ENCODE peak calls at places on chromosomes 16 and 17, in four cellular contexts. One of them, this sample, is unnamed.

GRCh38 chr17:10198509-10199249 is at the start of gene GAS7:
- DNase-seq in amniotic stem cell: peak
- DNase-seq in RWPE1: no peak
- DNase-seq in activated CD4-positive, alpha-beta T cell treated with anti-CD3 and anti-CD28 coated beads, Interleukin-2, amount 50 U/mL, for 1 hour: peak
- DNase-seq in this sample: no peak

GRCh38 chr17:78803161-78803845 is 21.2 kb upstream of the CYTH1 start:
- DNase-seq in amniotic stem cell: no peak
- DNase-seq in activated CD4-positive, alpha-beta T cell treated with anti-CD3 and anti-CD28 coated beads, Interleukin-2, amount 50 U/mL, for 1 hour: no peak
- DNase-seq in RWPE1: no peak
- DNase-seq in this sample: no peak

GRCh38 chr16:27424772-27425498 is 23.0 kb downstream of the IL21R start:
- DNase-seq in amniotic stem cell: no peak
- DNase-seq in RWPE1: no peak
- DNase-seq in activated CD4-positive, alpha-beta T cell treated with anti-CD3 and anti-CD28 coated beads, Interleukin-2, amount 50 U/mL, for 1 hour: no peak
- DNase-seq in this sample: no peak

GRCh38 chr16:74738134-74738541 is 36.5 kb downstream of the FA2H start:
- DNase-seq in RWPE1: peak
- DNase-seq in activated CD4-positive, alpha-beta T cell treated with anti-CD3 and anti-CD28 coated beads, Interleukin-2, amount 50 U/mL, for 1 hour: no peak
- DNase-seq in amniotic stem cell: no peak
- DNase-seq in this sample: no peak

GRCh38 chr17:56699186-56699895 is 105.8 kb downstream of the NOG start:
- DNase-seq in RWPE1: peak
- DNase-seq in activated CD4-positive, alpha-beta T cell treated with anti-CD3 and anti-CD28 coated beads, Interleukin-2, amount 50 U/mL, for 1 hour: no peak
- DNase-seq in amniotic stem cell: peak
- DNase-seq in this sample: no peak

GRCh38 chr17:39699818-39700147 is at the start of gene ERBB2:
- DNase-seq in RWPE1: peak
- DNase-seq in activated CD4-positive, alpha-beta T cell treated with anti-CD3 and anti-CD28 coated beads, Interleukin-2, amount 50 U/mL, for 1 hour: no peak
- DNase-seq in amniotic stem cell: peak
- DNase-seq in this sample: no peak

GRCh38 chr17:40139566-40140058 is 725 bp upstream of the CASC3 start:
- DNase-seq in activated CD4-positive, alpha-beta T cell treated with anti-CD3 and anti-CD28 coated beads, Interleukin-2, amount 50 U/mL, for 1 hour: no peak
- DNase-seq in amniotic stem cell: no peak
- DNase-seq in RWPE1: no peak
- DNase-seq in this sample: no peak

GRCh38 chr16:17334096-17334495 is 136.7 kb downstream of the XYLT1 start:
- DNase-seq in activated CD4-positive, alpha-beta T cell treated with anti-CD3 and anti-CD28 coated beads, Interleukin-2, amount 50 U/mL, for 1 hour: no peak
- DNase-seq in amniotic stem cell: peak
- DNase-seq in RWPE1: peak
- DNase-seq in this sample: no peak

GRCh38 chr17:50587571-50587970 is 27.1 kb downstream of the CACNA1G start:
- DNase-seq in activated CD4-positive, alpha-beta T cell treated with anti-CD3 and anti-CD28 coated beads, Interleukin-2, amount 50 U/mL, for 1 hour: no peak
- DNase-seq in amniotic stem cell: no peak
- DNase-seq in RWPE1: no peak
- DNase-seq in this sample: no peak

GRCh38 chr16:7644171-7644570 is 311.5 kb downstream of the RBFOX1 start:
- DNase-seq in activated CD4-positive, alpha-beta T cell treated with anti-CD3 and anti-CD28 coated beads, Interleukin-2, amount 50 U/mL, for 1 hour: no peak
- DNase-seq in RWPE1: no peak
- DNase-seq in amniotic stem cell: no peak
- DNase-seq in this sample: no peak

GRCh38 chr16:85587763-85588474 is 25.2 kb upstream of the GSE1 start:
- DNase-seq in RWPE1: no peak
- DNase-seq in activated CD4-positive, alpha-beta T cell treated with anti-CD3 and anti-CD28 coated beads, Interleukin-2, amount 50 U/mL, for 1 hour: no peak
- DNase-seq in amniotic stem cell: no peak
- DNase-seq in this sample: no peak

GRCh38 chr17:51336112-51336822 is 75.9 kb downstream of the UTP18 start:
- DNase-seq in RWPE1: no peak
- DNase-seq in amniotic stem cell: no peak
- DNase-seq in activated CD4-positive, alpha-beta T cell treated with anti-CD3 and anti-CD28 coated beads, Interleukin-2, amount 50 U/mL, for 1 hour: no peak
- DNase-seq in this sample: no peak

GRCh38 chr17:29709861-29710849 is 87.4 kb upstream of the CORO6 start:
- DNase-seq in RWPE1: no peak
- DNase-seq in amniotic stem cell: no peak
- DNase-seq in activated CD4-positive, alpha-beta T cell treated with anti-CD3 and anti-CD28 coated beads, Interleukin-2, amount 50 U/mL, for 1 hour: no peak
- DNase-seq in this sample: no peak

GRCh38 chr17:82772026-82772425 is 20.2 kb downstream of the TBCD start:
- DNase-seq in activated CD4-positive, alpha-beta T cell treated with anti-CD3 and anti-CD28 coated beads, Interleukin-2, amount 50 U/mL, for 1 hour: no peak
- DNase-seq in amniotic stem cell: no peak
- DNase-seq in RWPE1: peak
- DNase-seq in this sample: peak

GRCh38 chr17:73819440-73820395 is 175.5 kb upstream of the SDK2 start:
- DNase-seq in RWPE1: no peak
- DNase-seq in amniotic stem cell: no peak
- DNase-seq in activated CD4-positive, alpha-beta T cell treated with anti-CD3 and anti-CD28 coated beads, Interleukin-2, amount 50 U/mL, for 1 hour: no peak
- DNase-seq in this sample: no peak

GRCh38 chr17:21214777-21215541 is 998 bp upstream of the TMEM11 start:
- DNase-seq in activated CD4-positive, alpha-beta T cell treated with anti-CD3 and anti-CD28 coated beads, Interleukin-2, amount 50 U/mL, for 1 hour: no peak
- DNase-seq in amniotic stem cell: no peak
- DNase-seq in RWPE1: peak
- DNase-seq in this sample: no peak

GRCh38 chr17:9902116-9902515 is 3.0 kb downstream of the RCVRN start:
- DNase-seq in RWPE1: no peak
- DNase-seq in amniotic stem cell: no peak
- DNase-seq in activated CD4-positive, alpha-beta T cell treated with anti-CD3 and anti-CD28 coated beads, Interleukin-2, amount 50 U/mL, for 1 hour: no peak
- DNase-seq in this sample: no peak

GRCh38 chr16:49876716-49877129 is 20.8 kb upstream of the ZNF423 start:
- DNase-seq in activated CD4-positive, alpha-beta T cell treated with anti-CD3 and anti-CD28 coated beads, Interleukin-2, amount 50 U/mL, for 1 hour: no peak
- DNase-seq in amniotic stem cell: no peak
- DNase-seq in RWPE1: peak
- DNase-seq in this sample: no peak

GRCh38 chr17:43431741-43432523 is 33.1 kb downstream of the ARL4D start:
- DNase-seq in amniotic stem cell: no peak
- DNase-seq in activated CD4-positive, alpha-beta T cell treated with anti-CD3 and anti-CD28 coated beads, Interleukin-2, amount 50 U/mL, for 1 hour: no peak
- DNase-seq in RWPE1: no peak
- DNase-seq in this sample: no peak

GRCh38 chr16:50267151-50267631 is 840 bp downstream of the ADCY7 start:
- DNase-seq in RWPE1: no peak
- DNase-seq in amniotic stem cell: no peak
- DNase-seq in activated CD4-positive, alpha-beta T cell treated with anti-CD3 and anti-CD28 coated beads, Interleukin-2, amount 50 U/mL, for 1 hour: no peak
- DNase-seq in this sample: no peak

GRCh38 chr17:77571562-77571981 is 386.9 kb upstream of the TNRC6C start:
- DNase-seq in amniotic stem cell: no peak
- DNase-seq in activated CD4-positive, alpha-beta T cell treated with anti-CD3 and anti-CD28 coated beads, Interleukin-2, amount 50 U/mL, for 1 hour: peak
- DNase-seq in RWPE1: no peak
- DNase-seq in this sample: peak

GRCh38 chr17:82116246-82116645 is 18.2 kb upstream of the FASN start:
- DNase-seq in amniotic stem cell: no peak
- DNase-seq in RWPE1: no peak
- DNase-seq in activated CD4-positive, alpha-beta T cell treated with anti-CD3 and anti-CD28 coated beads, Interleukin-2, amount 50 U/mL, for 1 hour: no peak
- DNase-seq in this sample: no peak

GRCh38 chr16:77298638-77299360 is 99.6 kb downstream of the SYCE1L start:
- DNase-seq in activated CD4-positive, alpha-beta T cell treated with anti-CD3 and anti-CD28 coated beads, Interleukin-2, amount 50 U/mL, for 1 hour: no peak
- DNase-seq in RWPE1: peak
- DNase-seq in amniotic stem cell: no peak
- DNase-seq in this sample: no peak

GRCh38 chr16:49524578-49525315 is 151.1 kb downstream of the C16orf78 start:
- DNase-seq in amniotic stem cell: no peak
- DNase-seq in activated CD4-positive, alpha-beta T cell treated with anti-CD3 and anti-CD28 coated beads, Interleukin-2, amount 50 U/mL, for 1 hour: no peak
- DNase-seq in RWPE1: no peak
- DNase-seq in this sample: no peak

GRCh38 chr17:48738803-48739526 is 10.4 kb upstream of the HOXB13 start:
- DNase-seq in activated CD4-positive, alpha-beta T cell treated with anti-CD3 and anti-CD28 coated beads, Interleukin-2, amount 50 U/mL, for 1 hour: no peak
- DNase-seq in RWPE1: peak
- DNase-seq in amniotic stem cell: no peak
- DNase-seq in this sample: no peak

GRCh38 chr16:4675864-4676786 is 17.2 kb upstream of the NUDT16L1 start:
- DNase-seq in activated CD4-positive, alpha-beta T cell treated with anti-CD3 and anti-CD28 coated beads, Interleukin-2, amount 50 U/mL, for 1 hour: peak
- DNase-seq in amniotic stem cell: no peak
- DNase-seq in RWPE1: no peak
- DNase-seq in this sample: peak

GRCh38 chr16:19105131-19105530 is 8.6 kb upstream of the ITPRIPL2 start:
- DNase-seq in activated CD4-positive, alpha-beta T cell treated with anti-CD3 and anti-CD28 coated beads, Interleukin-2, amount 50 U/mL, for 1 hour: no peak
- DNase-seq in amniotic stem cell: no peak
- DNase-seq in RWPE1: no peak
- DNase-seq in this sample: no peak

GRCh38 chr17:17749025-17749772 is 67.9 kb downstream of the RAI1 start:
- DNase-seq in amniotic stem cell: no peak
- DNase-seq in RWPE1: no peak
- DNase-seq in activated CD4-positive, alpha-beta T cell treated with anti-CD3 and anti-CD28 coated beads, Interleukin-2, amount 50 U/mL, for 1 hour: no peak
- DNase-seq in this sample: no peak

GRCh38 chr16:84884311-84885023 is 64.7 kb downstream of the CRISPLD2 start:
- DNase-seq in activated CD4-positive, alpha-beta T cell treated with anti-CD3 and anti-CD28 coated beads, Interleukin-2, amount 50 U/mL, for 1 hour: no peak
- DNase-seq in amniotic stem cell: no peak
- DNase-seq in RWPE1: no peak
- DNase-seq in this sample: no peak

GRCh38 chr17:63946440-63947363 is 14.6 kb upstream of the CD79B start:
- DNase-seq in activated CD4-positive, alpha-beta T cell treated with anti-CD3 and anti-CD28 coated beads, Interleukin-2, amount 50 U/mL, for 1 hour: peak
- DNase-seq in RWPE1: peak
- DNase-seq in amniotic stem cell: no peak
- DNase-seq in this sample: peak

GRCh38 chr16:12959072-12959471 is 57.7 kb downstream of the SHISA9 start:
- DNase-seq in RWPE1: no peak
- DNase-seq in activated CD4-positive, alpha-beta T cell treated with anti-CD3 and anti-CD28 coated beads, Interleukin-2, amount 50 U/mL, for 1 hour: no peak
- DNase-seq in amniotic stem cell: no peak
- DNase-seq in this sample: no peak

GRCh38 chr17:77754956-77755355 is 203.5 kb upstream of the TNRC6C start:
- DNase-seq in activated CD4-positive, alpha-beta T cell treated with anti-CD3 and anti-CD28 coated beads, Interleukin-2, amount 50 U/mL, for 1 hour: no peak
- DNase-seq in RWPE1: no peak
- DNase-seq in amniotic stem cell: no peak
- DNase-seq in this sample: no peak

GRCh38 chr17:58832514-58832913 is 76.9 kb downstream of the PPM1E start:
- DNase-seq in amniotic stem cell: no peak
- DNase-seq in activated CD4-positive, alpha-beta T cell treated with anti-CD3 and anti-CD28 coated beads, Interleukin-2, amount 50 U/mL, for 1 hour: no peak
- DNase-seq in RWPE1: no peak
- DNase-seq in this sample: no peak

GRCh38 chr17:7014995-7015586 is 2.7 kb downstream of the RNASEK start:
- DNase-seq in RWPE1: no peak
- DNase-seq in activated CD4-positive, alpha-beta T cell treated with anti-CD3 and anti-CD28 coated beads, Interleukin-2, amount 50 U/mL, for 1 hour: peak
- DNase-seq in amniotic stem cell: peak
- DNase-seq in this sample: peak

GRCh38 chr16:945271-946047 is 25.3 kb downstream of the LMF1 start:
- DNase-seq in activated CD4-positive, alpha-beta T cell treated with anti-CD3 and anti-CD28 coated beads, Interleukin-2, amount 50 U/mL, for 1 hour: no peak
- DNase-seq in RWPE1: no peak
- DNase-seq in amniotic stem cell: no peak
- DNase-seq in this sample: no peak

GRCh38 chr16:79868841-79869240 is 268.3 kb upstream of the MAF start:
- DNase-seq in RWPE1: no peak
- DNase-seq in activated CD4-positive, alpha-beta T cell treated with anti-CD3 and anti-CD28 coated beads, Interleukin-2, amount 50 U/mL, for 1 hour: no peak
- DNase-seq in amniotic stem cell: no peak
- DNase-seq in this sample: no peak

GRCh38 chr16:35463358-35463757 is 2003.9 kb downstream of the TP53TG3F start:
- DNase-seq in RWPE1: no peak
- DNase-seq in activated CD4-positive, alpha-beta T cell treated with anti-CD3 and anti-CD28 coated beads, Interleukin-2, amount 50 U/mL, for 1 hour: no peak
- DNase-seq in amniotic stem cell: no peak
- DNase-seq in this sample: no peak